ENCODE peak calls at places on chromosomes 11 and 22, in nine cellular contexts. H is left ventricle myocardium inferior, F is choroid plexus epithelial cell, K is body of pancreas, W is AG04449, S is SK-N-SH, G is kidney epithelial cell, E is OCI-LY7, D is brain microvascular endothelial cell. U is an unnamed sample.

GRCh38 chr11:120657306-120658070 is 145.9 kb downstream of the GRIK4 start:
- DNase-seq in H (no peak), S (no peak), W (no peak), G (no peak), K (no peak), D (no peak), E (no peak), F (no peak), U (no peak)

GRCh38 chr11:61747389-61748285 is 4.8 kb upstream of the MYRF start:
- DNase-seq in E (peak; percentile 53), S (peak; percentile 95), G (no peak), H (peak; percentile 76), K (peak; percentile 85), W (no peak), F (peak; percentile 79), D (peak; percentile 56), U (peak; percentile 91)

GRCh38 chr22:23302171-23303002 is 122.1 kb downstream of the BCR start:
- DNase-seq in D (peak; percentile 54), F (peak; percentile 34), H (no peak), G (no peak), E (no peak), W (no peak), K (no peak), S (no peak), U (no peak)

GRCh38 chr22:18136563-18137320 is 13.2 kb upstream of the USP18 start:
- DNase-seq in E (no peak), K (no peak), W (no peak), G (no peak), S (no peak), H (no peak), D (no peak), F (no peak), U (no peak)

GRCh38 chr22:38927033-38927789 is 30.2 kb upstream of the APOBEC3A start:
- DNase-seq in E (no peak), H (peak; percentile 74), K (peak; percentile 89), F (peak; percentile 56), W (no peak), S (peak; percentile 79), G (no peak), D (peak; percentile 36), U (peak; percentile 91)

GRCh38 chr11:34620820-34621792 is at the start of gene EHF:
- DNase-seq in W (no peak), E (no peak), F (no peak), K (peak; percentile 56), H (no peak), G (no peak), S (no peak), D (no peak), U (peak; percentile 73)

GRCh38 chr11:7300281-7300680 is 48.6 kb downstream of the SYT9 start:
- DNase-seq in F (no peak), H (no peak), G (no peak), K (no peak), W (no peak), D (no peak), E (no peak), S (no peak), U (no peak)

GRCh38 chr11:11786771-11787170 is 55.0 kb upstream of the USP47 start:
- DNase-seq in E (no peak), F (peak; percentile 61), S (no peak), D (peak; percentile 33), H (no peak), W (no peak), G (no peak), K (no peak), U (peak; percentile 20)

GRCh38 chr11:94649925-94650623 is 82.9 kb downstream of the PIWIL4 start:
- DNase-seq in H (no peak), S (no peak), D (no peak), E (no peak), W (peak; percentile 4), K (no peak), F (peak; percentile 39), G (no peak), U (no peak)

GRCh38 chr11:133945087-133945974 is 11.4 kb downstream of the IGSF9B start:
- DNase-seq in E (no peak), W (no peak), F (no peak), H (peak; percentile 69), S (peak; percentile 78), G (no peak), D (no peak), K (no peak), U (peak; percentile 40)

GRCh38 chr11:133948711-133949110 is 8.1 kb downstream of the IGSF9B start:
- DNase-seq in K (no peak), E (no peak), W (no peak), S (no peak), D (no peak), H (no peak), G (no peak), F (no peak), U (no peak)

GRCh38 chr11:133946541-133947297 is 10.0 kb downstream of the IGSF9B start:
- DNase-seq in H (peak; percentile 51), F (no peak), W (no peak), S (peak; percentile 91), D (no peak), G (no peak), K (no peak), E (no peak), U (no peak)

GRCh38 chr11:133946018-133946417 is 10.8 kb downstream of the IGSF9B start:
- DNase-seq in E (no peak), F (no peak), G (no peak), H (no peak), W (no peak), D (no peak), S (no peak), K (no peak), U (no peak)

GRCh38 chr11:133947298-133947905 is 9.4 kb downstream of the IGSF9B start:
- DNase-seq in G (no peak), W (no peak), K (no peak), D (peak; percentile 29), S (peak; percentile 77), H (peak; percentile 60), E (no peak), F (peak; percentile 39), U (peak; percentile 63)
- TF ChIP-seq CTCF in G (peak; percentile 66), W (peak; percentile 54), K (peak; percentile 7), D (peak; percentile 61), S (peak; percentile 53), H (peak; percentile 61), E (peak; percentile 20), F (peak; percentile 26), U (no peak)

GRCh38 chr22:42816339-42816738 is 40.7 kb downstream of the ARFGAP3 start:
- DNase-seq in W (no peak), F (no peak), E (no peak), D (no peak), K (no peak), G (no peak), S (no peak), H (no peak), U (no peak)

GRCh38 chr22:42821386-42821785 is 35.7 kb downstream of the ARFGAP3 start:
- DNase-seq in K (no peak), D (no peak), F (no peak), G (no peak), H (no peak), E (no peak), S (no peak), W (no peak), U (no peak)

GRCh38 chr22:42819412-42820069 is 37.5 kb downstream of the ARFGAP3 start:
- DNase-seq in E (no peak), W (no peak), F (no peak), D (no peak), S (no peak), G (no peak), K (no peak), H (no peak), U (no peak)

GRCh38 chr22:42817556-42817955 is 39.5 kb downstream of the ARFGAP3 start:
- DNase-seq in W (no peak), H (no peak), F (peak; percentile 45), E (no peak), G (no peak), S (no peak), K (no peak), D (no peak), U (no peak)

GRCh38 chr22:42820075-42820763 is 36.9 kb downstream of the ARFGAP3 start:
- DNase-seq in W (peak; percentile 59), G (no peak), S (no peak), E (peak; percentile 80), D (peak; percentile 40), H (no peak), F (peak; percentile 84), K (no peak), U (no peak)
- TF ChIP-seq CTCF in W (peak; percentile 40), G (peak; percentile 48), S (peak; percentile 19), E (peak; percentile 98), D (peak; percentile 47), H (peak; percentile 67), F (peak; percentile 57), K (peak; percentile 50), U (peak; percentile 13)

GRCh38 chr11:132186699-132187098 is 816.3 kb downstream of the NTM start:
- DNase-seq in E (no peak), H (no peak), G (no peak), F (no peak), S (peak; percentile 11), D (no peak), K (no peak), W (no peak), U (no peak)
- TF ChIP-seq CTCF in E (peak; percentile 60), H (peak; percentile 45), G (peak; percentile 19), F (peak; percentile 36), S (peak; percentile 33), D (peak; percentile 55), K (no peak), W (no peak), U (no peak)

GRCh38 chr22:50238755-50239154 is 6.1 kb downstream of the TUBGCP6 start:
- DNase-seq in K (no peak), F (no peak), S (no peak), E (no peak), H (no peak), G (no peak), D (no peak), W (no peak), U (no peak)

GRCh38 chr22:50244420-50245213 is at the start of gene TUBGCP6:
- DNase-seq in H (peak; percentile 97), E (peak; percentile 94), G (peak; percentile 64), S (peak; percentile 94), D (peak; percentile 88), W (peak; percentile 24), F (peak; percentile 92), K (peak; percentile 93), U (peak; percentile 94)

GRCh38 chr22:50245214-50246072 is 620 bp upstream of the TUBGCP6 start:
- DNase-seq in W (no peak), D (no peak), H (no peak), G (no peak), F (no peak), K (no peak), E (no peak), S (peak; percentile 86), U (no peak)

GRCh38 chr22:50243704-50244419 is 961 bp downstream of the TUBGCP6 start:
- DNase-seq in S (no peak), E (no peak), F (peak; percentile 21), G (no peak), D (no peak), K (no peak), H (no peak), W (no peak), U (no peak)

DNA sequence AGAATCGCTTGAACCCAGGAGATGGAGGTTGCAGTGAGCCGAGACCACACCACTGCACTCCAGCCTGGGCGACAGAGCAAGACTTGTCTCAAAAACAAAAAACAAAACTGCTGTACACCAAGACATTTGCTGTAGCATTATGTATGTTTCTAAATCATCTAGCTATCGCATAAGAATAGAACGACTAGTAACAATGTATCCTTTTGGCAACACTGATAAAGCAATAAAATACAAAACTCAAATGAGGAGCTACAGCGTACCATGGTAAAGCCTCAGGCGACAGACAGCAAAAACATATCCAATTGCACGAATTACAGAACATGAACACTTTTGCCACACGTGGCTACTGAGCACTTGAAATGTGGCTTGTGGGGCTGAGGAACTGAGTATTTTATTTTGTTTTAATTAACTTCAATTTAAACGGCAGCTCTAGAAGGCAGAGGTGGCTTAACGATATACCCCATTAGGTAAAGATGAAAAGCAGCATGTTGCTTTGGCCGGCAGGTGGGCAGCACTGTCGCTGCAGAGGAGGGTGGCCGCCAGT is 2.3 kb downstream of the TUBGCP6 start:
- DNase-seq in D (no peak), W (no peak), E (no peak), G (no peak), K (no peak), F (no peak), H (no peak), S (no peak), U (no peak)
- TF ChIP-seq CTCF in D (no peak), W (no peak), E (no peak), G (no peak), K (no peak), F (no peak), H (no peak), S (no peak), U (no peak)

U was measured in Calu3.